ENCODE peak calls at places on chromosome 5, in four cellular contexts. K, N, C and T are unnamed samples.

GRCh38 chr5:154309805-154310204 is 119.3 kb downstream of the GALNT10 start:
- DNase-seq in K (no peak), C (peak), N (no peak), T (no peak)

GRCh38 chr5:14458414-14458813 is 123.2 kb upstream of the OTULINL start:
- DNase-seq in K (no peak), C (no peak), N (no peak), T (no peak)

GRCh38 chr5:31725996-31726395 is 87.1 kb downstream of the PDZD2 start:
- DNase-seq in C (no peak), N (no peak), K (no peak), T (no peak)

GRCh38 chr5:98308960-98309359 is 464.5 kb upstream of the RGMB start:
- DNase-seq in K (peak), N (no peak), C (peak), T (no peak)

GRCh38 chr5:132065351-132065937 is 5.0 kb downstream of the IL3 start:
- DNase-seq in K (peak), N (peak), C (peak), T (peak)

GRCh38 chr5:68659876-68660275 is 433.9 kb upstream of the SLC30A5 start:
- DNase-seq in N (no peak), K (peak), C (no peak), T (no peak)

GRCh38 chr5:102975457-102976182 is 144.3 kb downstream of the GIN1 start:
- DNase-seq in K (peak), N (no peak), C (peak), T (no peak)

GRCh38 chr5:57937025-57937424 is 454.4 kb upstream of the ACTBL2 start:
- DNase-seq in N (no peak), K (peak), C (no peak), T (no peak)

GRCh38 chr5:100855295-100855694 is 47.8 kb downstream of the ST8SIA4 start:
- DNase-seq in C (no peak), K (no peak), N (no peak), T (no peak)

GRCh38 chr5:157025093-157025698 is 33.7 kb downstream of the HAVCR1 start:
- DNase-seq in N (peak), K (no peak), C (no peak), T (no peak)

GRCh38 chr5:81768960-81769452 is 18.1 kb upstream of the SSBP2 start:
- DNase-seq in C (peak), N (no peak), K (peak), T (no peak)

GRCh38 chr5:135229679-135230132 is 169.3 kb downstream of the MACROH2A1 start:
- DNase-seq in C (no peak), K (no peak), N (no peak), T (no peak)

GRCh38 chr5:41707853-41708603 is 162.2 kb downstream of the OXCT1 start:
- DNase-seq in C (peak), K (peak), N (no peak), T (peak)

GRCh38 chr5:77645158-77645994 is 6.9 kb upstream of the OTP start:
- DNase-seq in N (no peak), C (no peak), K (no peak), T (peak)

GRCh38 chr5:27275353-27275752 is 237.0 kb upstream of the CDH9 start:
- DNase-seq in N (no peak), C (no peak), K (no peak), T (no peak)

GRCh38 chr5:36242534-36243144 is 914 bp upstream of the NADK2 start:
- DNase-seq in N (no peak), K (no peak), C (no peak), T (no peak)
- TF ChIP-seq FOS in N (no peak), K (no peak), C (no peak), T (no peak)

DNA sequence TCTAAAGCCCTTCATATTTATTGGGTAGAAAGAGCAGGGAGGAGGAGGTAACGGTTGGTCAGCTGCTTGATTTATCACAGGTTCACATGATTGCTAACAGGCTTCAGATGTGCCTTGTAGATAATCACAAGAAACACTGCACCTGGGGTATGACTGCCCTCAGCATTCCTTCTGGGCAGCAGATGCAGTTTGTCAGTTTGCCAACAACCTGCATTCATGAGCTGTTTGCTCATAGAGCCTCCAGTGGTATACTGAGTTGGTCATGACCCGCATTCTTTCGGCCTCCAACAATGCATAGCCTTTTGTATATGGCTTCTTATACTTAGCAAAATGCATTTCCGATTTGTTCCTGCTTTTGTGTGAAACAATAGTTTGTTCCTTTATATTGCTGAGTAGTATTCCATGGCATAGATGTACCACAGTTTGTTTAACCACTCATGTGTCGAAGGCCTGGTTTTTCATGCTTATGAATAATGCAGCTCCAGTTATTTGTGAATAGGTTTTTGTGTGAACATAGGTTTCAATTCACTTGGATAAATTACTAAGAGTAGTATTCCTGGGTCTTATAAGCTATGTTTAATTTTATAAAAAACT is 83.6 kb downstream of the ARHGEF28 start:
- DNase-seq in C (peak), N (no peak), K (peak), T (no peak)
- TF ChIP-seq FOS in C (no peak), N (no peak), K (no peak), T (no peak)

DNA sequence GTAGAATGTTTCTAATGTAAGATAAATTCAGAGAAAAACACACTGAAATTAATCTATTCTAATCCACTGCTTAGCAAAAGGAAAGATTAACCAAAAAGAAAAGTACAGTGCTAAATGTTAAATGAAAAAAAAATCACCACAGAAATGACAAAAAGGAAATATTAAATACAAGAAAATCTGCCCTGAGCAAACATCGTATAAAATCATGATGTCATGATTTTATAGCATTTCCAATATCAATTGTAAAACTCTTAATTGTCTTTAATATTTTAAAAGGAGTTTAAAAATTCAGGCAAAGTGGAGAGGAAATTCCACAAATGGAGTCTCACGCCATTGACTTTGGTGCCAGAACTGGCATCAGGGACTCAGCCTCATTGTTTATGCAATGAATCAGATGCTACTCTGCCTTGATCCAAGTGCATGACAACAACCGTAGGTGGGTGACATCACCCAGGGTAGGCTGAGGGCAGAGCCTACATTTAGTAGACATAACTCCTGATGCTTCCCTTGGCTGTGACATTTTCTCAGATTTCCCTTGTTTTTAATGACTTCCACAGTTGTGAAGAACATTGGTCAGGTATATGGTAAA is 696.8 kb downstream of the SEMA5A start:
- DNase-seq in K (peak), C (peak), N (no peak), T (no peak)
- TF ChIP-seq FOS in K (peak), C (peak), N (no peak), T (no peak)

GRCh38 chr5:172852490-172853354 is 18.7 kb downstream of the ERGIC1 start:
- DNase-seq in K (peak), N (no peak), C (no peak), T (no peak)
- TF ChIP-seq FOS in K (no peak), N (no peak), C (no peak), T (no peak)